ENCODE peak calls at places on chromosomes 4 and X, in six cellular contexts. G, C, X, T, Q and I are unnamed samples.

GRCh38 chrX:103309860-103310591 is 764 bp downstream of the BEX2 start:
- DNase-seq in C (no peak), T (no peak), X (no peak), G (no peak), Q (peak), I (no peak)

GRCh38 chr4:94653984-94654609 is 103.7 kb upstream of the BMPR1B start:
- DNase-seq in C (peak), X (no peak), Q (no peak), G (no peak), T (no peak), I (no peak)

GRCh38 chr4:57490520-57490919 is 380.3 kb upstream of the IGFBP7 start:
- DNase-seq in T (no peak), C (peak), G (no peak), Q (no peak), X (no peak), I (no peak)

GRCh38 chrX:36898301-36898700 is 109.9 kb upstream of the FAM47C start:
- DNase-seq in X (no peak), Q (no peak), C (peak), T (peak), G (no peak), I (no peak)

GRCh38 chr4:10584042-10584441 is 100.5 kb downstream of the CLNK start:
- DNase-seq in X (no peak), G (no peak), T (no peak), Q (no peak), C (peak), I (peak)

GRCh38 chrX:136495043-136495442 is 2.3 kb upstream of the HTATSF1 start:
- DNase-seq in X (no peak), C (no peak), G (no peak), T (no peak), Q (no peak), I (no peak)

GRCh38 chr4:60737858-60738257 is 462.3 kb upstream of the ADGRL3 start:
- DNase-seq in X (no peak), G (no peak), Q (no peak), T (no peak), C (peak), I (peak)

GRCh38 chr4:184343400-184344177 is 125.9 kb upstream of the ENPP6 start:
- DNase-seq in G (peak), C (peak), T (peak), X (peak), Q (peak), I (peak)

GRCh38 chrX:63275127-63275526 is 76.0 kb downstream of the SPIN4 start:
- DNase-seq in C (peak), X (peak), Q (peak), T (peak), G (peak), I (peak)

GRCh38 chr4:159447296-159447695 is 344.4 kb downstream of the RAPGEF2 start:
- DNase-seq in Q (no peak), X (no peak), G (no peak), C (no peak), T (no peak), I (no peak)

GRCh38 chr4:110737931-110738330 is 115.1 kb upstream of the PITX2 start:
- DNase-seq in Q (no peak), G (no peak), X (no peak), T (no peak), C (no peak), I (no peak)

GRCh38 chrX:119996069-119996468 is 52.5 kb upstream of the NKAP start:
- DNase-seq in T (no peak), X (no peak), G (no peak), Q (no peak), C (no peak), I (no peak)

GRCh38 chr4:26619784-26620183 is 35.9 kb downstream of the TBC1D19 start:
- DNase-seq in G (no peak), X (no peak), T (no peak), C (peak), Q (no peak), I (peak)

GRCh38 chr4:102007959-102008425 is 217.5 kb downstream of the BANK1 start:
- DNase-seq in Q (no peak), G (no peak), C (no peak), X (no peak), T (no peak), I (no peak)

GRCh38 chr4:85790582-85790981 is 315.6 kb downstream of the ARHGAP24 start:
- DNase-seq in Q (no peak), G (no peak), T (no peak), X (no peak), C (no peak), I (no peak)

GRCh38 chr4:129384974-129385373 is 289.0 kb downstream of the C4orf33 start:
- DNase-seq in T (no peak), Q (no peak), X (no peak), C (peak), G (no peak), I (peak)

GRCh38 chrX:12771445-12772069 is 19.7 kb upstream of the PRPS2 start:
- DNase-seq in C (no peak), Q (peak), X (peak), G (no peak), T (peak), I (no peak)

GRCh38 chr4:8504279-8505007 is 63.9 kb downstream of the TRMT44 start:
- DNase-seq in G (no peak), C (peak), X (no peak), T (no peak), Q (no peak), I (no peak)

GRCh38 chrX:38965883-38966282 is 164.6 kb downstream of the MID1IP1 start:
- DNase-seq in T (no peak), Q (no peak), G (no peak), X (peak), C (no peak), I (no peak)

GRCh38 chr4:142463195-142463594 is 382.9 kb downstream of the INPP4B start:
- DNase-seq in G (no peak), X (no peak), Q (no peak), C (no peak), T (no peak), I (no peak)

GRCh38 chr4:127212701-127213100 is 420.1 kb upstream of the INTU start:
- DNase-seq in Q (no peak), X (no peak), T (no peak), G (no peak), C (no peak), I (no peak)

GRCh38 chrX:124717537-124717936 is 371.2 kb downstream of the SH2D1A start:
- DNase-seq in C (no peak), T (no peak), G (no peak), X (no peak), Q (no peak), I (no peak)

GRCh38 chrX:19613645-19614323 is 98.5 kb upstream of the MAP3K15 start:
- DNase-seq in C (peak), G (no peak), T (no peak), X (no peak), Q (no peak), I (no peak)

GRCh38 chrX:67693928-67694327 is 150.1 kb downstream of the AR start:
- DNase-seq in T (no peak), Q (no peak), C (peak), X (no peak), G (no peak), I (no peak)

GRCh38 chr4:101977096-101977495 is 186.6 kb downstream of the BANK1 start:
- DNase-seq in G (no peak), C (peak), X (no peak), Q (no peak), T (no peak), I (peak)

GRCh38 chr4:73589887-73590801 is 30.1 kb downstream of the RASSF6 start:
- DNase-seq in C (peak), T (no peak), Q (no peak), G (no peak), X (no peak), I (no peak)

GRCh38 chr4:25839687-25840086 is 23.1 kb downstream of the SEL1L3 start:
- DNase-seq in G (no peak), X (no peak), T (no peak), C (no peak), Q (no peak), I (no peak)

GRCh38 chr4:8838296-8838695 is 33.3 kb downstream of the HMX1 start:
- DNase-seq in G (no peak), T (peak), X (peak), Q (no peak), C (no peak), I (no peak)